ENCODE peak calls at places on chromosomes 2 and 18, in five cellular contexts. E is mucosa of descending colon, G is activated T-cell treated with anti-CD3 and anti-CD28 coated beads for 48 hours, K is GM20000, T is GM12865. S is an unnamed sample.

GRCh38 chr2:144507441-144508161 is 12.3 kb downstream of the ZEB2 start:
- DNase-seq in E (no peak), G (no peak), K (no peak), T (no peak), S (no peak)

GRCh38 chr2:15154289-15154688 is 406.8 kb downstream of the NBAS start:
- DNase-seq in E (no peak), G (no peak), K (no peak), T (no peak), S (no peak)

GRCh38 chr2:162146906-162147305 is 5.1 kb downstream of the GCG start:
- DNase-seq in E (no peak), G (no peak), K (no peak), T (no peak), S (no peak)

GRCh38 chr2:2564300-2565085 is 233.4 kb upstream of the MYT1L start:
- DNase-seq in E (no peak), G (no peak), K (no peak), T (no peak), S (no peak)

GRCh38 chr2:36696533-36696932 is at the start of gene VIT:
- DNase-seq in E (no peak), G (no peak), K (no peak), T (no peak), S (no peak)

GRCh38 chr2:24920813-24921441 is 890 bp upstream of the ADCY3 start:
- DNase-seq in E (peak), G (peak), K (peak), T (peak), S (peak)

GRCh38 chr2:20962939-20963543 is 80.8 kb downstream of the APOB start:
- DNase-seq in E (peak), G (peak), K (peak), T (peak), S (peak)

GRCh38 chr2:98656800-98657199 is 48.4 kb downstream of the UNC50 start:
- DNase-seq in E (no peak), G (no peak), K (no peak), T (no peak), S (no peak)

GRCh38 chr2:121295911-121296650 is 11.1 kb upstream of the TFCP2L1 start:
- DNase-seq in E (no peak), G (no peak), K (no peak), T (no peak), S (no peak)

GRCh38 chr18:41974661-41975286 is 19.7 kb downstream of the PIK3C3 start:
- DNase-seq in E (no peak), G (no peak), K (no peak), T (no peak), S (no peak)

GRCh38 chr2:120132190-120132589 is 91.0 kb downstream of the TMEM185B start:
- DNase-seq in E (no peak), G (no peak), K (no peak), T (no peak), S (no peak)

GRCh38 chr2:121698318-121698930 is 38.3 kb downstream of the NIFK start:
- DNase-seq in E (no peak), G (no peak), K (no peak), T (no peak), S (no peak)

GRCh38 chr2:207251573-207252192 is 85.9 kb upstream of the KLF7 start:
- DNase-seq in E (no peak), G (peak), K (no peak), T (no peak), S (no peak)

GRCh38 chr2:70895998-70896764 is 39.5 kb upstream of the ATP6V1B1 start:
- DNase-seq in E (no peak), G (no peak), K (peak), T (no peak), S (no peak)

GRCh38 chr2:57291209-57291608 is 755.4 kb upstream of the VRK2 start:
- DNase-seq in E (no peak), G (no peak), K (no peak), T (no peak), S (no peak)